ENCODE peak calls at places on chromosome 1, in four cellular contexts. One of them, this sample, is unnamed.

GRCh38 chr1:14679027-14679688 is 80.7 kb downstream of the KAZN start:
- DNase-seq in heart left ventricle: no peak
- DNase-seq in A549: no peak
- DNase-seq in pancreas: no peak
- DNase-seq in this sample: no peak

GRCh38 chr1:26848947-26849774 is 13.8 kb upstream of the SFN start:
- DNase-seq in A549: peak; percentile 84
- DNase-seq in heart left ventricle: no peak
- DNase-seq in pancreas: peak; percentile 55
- DNase-seq in this sample: peak; percentile 89

GRCh38 chr1:206105612-206106011 is 11.6 kb downstream of the AVPR1B start:
- DNase-seq in A549: no peak
- DNase-seq in pancreas: no peak
- DNase-seq in heart left ventricle: no peak
- DNase-seq in this sample: no peak

GRCh38 chr1:202942431-202942830 is 15.4 kb upstream of the KLHL12 start:
- DNase-seq in heart left ventricle: no peak
- DNase-seq in pancreas: no peak
- DNase-seq in A549: no peak
- DNase-seq in this sample: no peak

GRCh38 chr1:201648911-201649775 is 110.2 kb downstream of the NAV1 start:
- DNase-seq in A549: peak; percentile 47
- DNase-seq in pancreas: peak; percentile 56
- DNase-seq in heart left ventricle: no peak
- DNase-seq in this sample: peak; percentile 81

GRCh38 chr1:114032271-114033218 is 53.3 kb downstream of the OLFML3 start:
- DNase-seq in heart left ventricle: no peak
- DNase-seq in pancreas: no peak
- DNase-seq in A549: peak; percentile 28
- DNase-seq in this sample: no peak

GRCh38 chr1:116153692-116154031 is 42.5 kb downstream of the MAB21L3 start:
- DNase-seq in heart left ventricle: no peak
- DNase-seq in A549: no peak
- DNase-seq in pancreas: no peak
- DNase-seq in this sample: no peak

GRCh38 chr1:107477233-107477632 is 336.4 kb downstream of the NTNG1 start:
- DNase-seq in A549: no peak
- DNase-seq in heart left ventricle: no peak
- DNase-seq in pancreas: no peak
- DNase-seq in this sample: no peak

GRCh38 chr1:9316080-9316444 is 23.4 kb downstream of the SPSB1 start:
- DNase-seq in pancreas: peak; percentile 34
- DNase-seq in heart left ventricle: no peak
- DNase-seq in A549: no peak
- DNase-seq in this sample: no peak

GRCh38 chr1:115377411-115377810 is 39.4 kb upstream of the NGF start:
- DNase-seq in A549: no peak
- DNase-seq in pancreas: no peak
- DNase-seq in heart left ventricle: no peak
- DNase-seq in this sample: no peak

GRCh38 chr1:107572674-107573205 is 392.2 kb downstream of the VAV3 start:
- DNase-seq in pancreas: no peak
- DNase-seq in A549: no peak
- DNase-seq in heart left ventricle: no peak
- DNase-seq in this sample: no peak

GRCh38 chr1:51484591-51484990 is 34.5 kb downstream of the EPS15 start:
- DNase-seq in A549: no peak
- DNase-seq in pancreas: no peak
- DNase-seq in heart left ventricle: no peak
- DNase-seq in this sample: no peak

GRCh38 chr1:161390559-161390858 is 22.8 kb upstream of the CFAP126 start:
- DNase-seq in heart left ventricle: no peak
- DNase-seq in A549: no peak
- DNase-seq in pancreas: no peak
- DNase-seq in this sample: no peak

GRCh38 chr1:78577257-78578100 is 42.8 kb upstream of the IFI44L start:
- DNase-seq in A549: no peak
- DNase-seq in heart left ventricle: no peak
- DNase-seq in pancreas: no peak
- DNase-seq in this sample: no peak

GRCh38 chr1:23930861-23931471 is 17.8 kb upstream of the CNR2 start:
- DNase-seq in heart left ventricle: no peak
- DNase-seq in A549: no peak
- DNase-seq in pancreas: no peak
- DNase-seq in this sample: no peak

GRCh38 chr1:172177849-172178248 is 242.6 kb upstream of the C1orf105 start:
- DNase-seq in heart left ventricle: no peak
- DNase-seq in pancreas: no peak
- DNase-seq in A549: no peak
- DNase-seq in this sample: no peak

GRCh38 chr1:162709870-162710269 is 77.6 kb downstream of the DDR2 start:
- DNase-seq in A549: no peak
- DNase-seq in heart left ventricle: no peak
- DNase-seq in pancreas: no peak
- DNase-seq in this sample: no peak

GRCh38 chr1:21220815-21221214 is 44.1 kb upstream of the EIF4G3 start:
- DNase-seq in pancreas: no peak
- DNase-seq in heart left ventricle: no peak
- DNase-seq in A549: no peak
- DNase-seq in this sample: no peak

GRCh38 chr1:121558514-121558913 is 373.7 kb downstream of the SRGAP2C start:
- DNase-seq in pancreas: no peak
- DNase-seq in heart left ventricle: no peak
- DNase-seq in A549: no peak
- DNase-seq in this sample: no peak

GRCh38 chr1:27427836-27428315 is 35.5 kb downstream of the GPR3 start:
- DNase-seq in pancreas: no peak
- DNase-seq in A549: no peak
- DNase-seq in heart left ventricle: no peak
- DNase-seq in this sample: no peak

GRCh38 chr1:192378878-192379277 is 62.1 kb downstream of the RGS21 start:
- DNase-seq in A549: no peak
- DNase-seq in heart left ventricle: no peak
- DNase-seq in pancreas: no peak
- DNase-seq in this sample: no peak

GRCh38 chr1:37999434-38000232 is 5.7 kb downstream of the FHL3 start:
- DNase-seq in pancreas: no peak
- DNase-seq in A549: no peak
- DNase-seq in heart left ventricle: peak; percentile 80
- DNase-seq in this sample: peak; percentile 83

GRCh38 chr1:41482906-41483895 is 1.3 kb downstream of the EDN2 start:
- DNase-seq in heart left ventricle: peak; percentile 71
- DNase-seq in A549: no peak
- DNase-seq in pancreas: peak; percentile 38
- DNase-seq in this sample: peak; percentile 36

GRCh38 chr1:53587252-53587992 is 128.2 kb downstream of the DMRTB1 start:
- DNase-seq in heart left ventricle: peak; percentile 28
- DNase-seq in pancreas: no peak
- DNase-seq in A549: no peak
- DNase-seq in this sample: no peak

GRCh38 chr1:233343262-233343661 is 15.7 kb downstream of the MAP3K21 start:
- DNase-seq in heart left ventricle: no peak
- DNase-seq in A549: no peak
- DNase-seq in pancreas: peak; percentile 53
- DNase-seq in this sample: no peak

GRCh38 chr1:63909511-63909910 is 135.7 kb downstream of the ROR1 start:
- DNase-seq in pancreas: no peak
- DNase-seq in A549: no peak
- DNase-seq in heart left ventricle: no peak
- DNase-seq in this sample: no peak

GRCh38 chr1:62882161-62882560 is 98.2 kb downstream of the ATG4C start:
- DNase-seq in A549: no peak
- DNase-seq in pancreas: no peak
- DNase-seq in heart left ventricle: no peak
- DNase-seq in this sample: no peak

GRCh38 chr1:45669859-45670655 is 16.3 kb downstream of the GPBP1L1 start:
- DNase-seq in heart left ventricle: no peak
- DNase-seq in pancreas: no peak
- DNase-seq in A549: no peak
- DNase-seq in this sample: no peak

GRCh38 chr1:8787218-8787617 is 30.2 kb downstream of the RERE start:
- DNase-seq in pancreas: no peak
- DNase-seq in A549: no peak
- DNase-seq in heart left ventricle: no peak
- DNase-seq in this sample: no peak

GRCh38 chr1:178033019-178033418 is 60.9 kb upstream of the RASAL2 start:
- DNase-seq in pancreas: no peak
- DNase-seq in heart left ventricle: no peak
- DNase-seq in A549: no peak
- DNase-seq in this sample: no peak

GRCh38 chr1:225888289-225888897 is 553 bp downstream of the LEFTY1 start:
- DNase-seq in A549: no peak
- DNase-seq in heart left ventricle: no peak
- DNase-seq in pancreas: no peak
- DNase-seq in this sample: no peak

GRCh38 chr1:211830055-211830329 is 571 bp downstream of the LPGAT1 start:
- DNase-seq in heart left ventricle: no peak
- DNase-seq in pancreas: no peak
- DNase-seq in A549: no peak
- DNase-seq in this sample: no peak

DNA sequence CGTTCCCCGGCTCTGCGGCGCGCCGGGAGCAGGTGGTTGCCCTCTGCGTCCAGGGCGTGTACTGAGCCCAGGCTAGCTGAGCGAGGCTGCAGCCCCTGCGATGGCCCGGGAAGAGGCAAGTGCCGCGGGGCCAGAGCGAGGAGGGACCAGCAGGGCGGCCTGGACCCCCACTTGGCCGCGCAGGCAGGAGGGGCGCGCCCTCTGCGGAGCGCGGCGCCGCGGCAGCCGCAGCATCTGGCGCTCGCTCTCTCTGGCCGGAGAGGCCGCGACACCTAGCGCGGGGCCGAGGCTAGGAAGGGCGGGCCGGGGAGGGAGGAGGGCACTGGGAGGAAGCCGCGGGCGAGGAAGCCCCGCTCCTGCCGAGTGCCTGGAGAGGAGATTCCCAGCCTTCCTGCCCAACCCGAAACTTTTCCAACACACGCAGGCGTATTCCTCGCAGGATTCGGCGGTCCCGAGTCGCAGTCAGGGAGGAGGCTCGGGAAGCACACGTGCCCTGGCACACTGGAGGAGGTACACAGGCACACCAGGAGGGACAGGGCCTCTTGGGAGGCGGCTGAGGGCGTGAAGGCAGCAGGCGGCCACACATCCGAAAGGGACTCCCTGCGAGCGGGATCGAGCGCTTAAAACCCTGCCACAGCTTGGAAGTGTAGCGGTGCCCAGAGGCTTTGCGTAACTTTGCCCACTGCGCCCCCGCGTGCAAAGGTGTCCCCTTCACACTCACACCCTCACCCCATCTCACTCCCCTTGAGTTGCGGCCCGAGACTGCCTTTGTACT is 4.8 kb upstream of the PROX1 start:
- DNase-seq in A549: no peak
- DNase-seq in heart left ventricle: peak; percentile 70
- DNase-seq in pancreas: peak; percentile 68
- DNase-seq in this sample: peak; percentile 73
- H3K4me3 ChIP-seq in A549: peak overlapping the region; percentile 47
- H3K4me3 ChIP-seq in heart left ventricle: peak overlapping the region; percentile 40
- H3K4me3 ChIP-seq in pancreas: peak overlapping the region; percentile 45
- H3K4me3 ChIP-seq in this sample: no peak overlapping the region

GRCh38 chr1:154945160-154945961 is 8.8 kb upstream of the PMVK start:
- DNase-seq in heart left ventricle: no peak
- DNase-seq in A549: no peak
- DNase-seq in pancreas: no peak
- DNase-seq in this sample: no peak

GRCh38 chr1:154945962-154946850 is 9.7 kb upstream of the PMVK start:
- DNase-seq in heart left ventricle: no peak
- DNase-seq in A549: no peak
- DNase-seq in pancreas: no peak
- DNase-seq in this sample: no peak

GRCh38 chr1:154941332-154941995 is 4.9 kb upstream of the PMVK start:
- DNase-seq in heart left ventricle: peak; percentile 42
- DNase-seq in A549: no peak
- DNase-seq in pancreas: peak; percentile 71
- DNase-seq in this sample: no peak

GRCh38 chr1:154944422-154945159 is 8.1 kb upstream of the PMVK start:
- DNase-seq in A549: no peak
- DNase-seq in pancreas: no peak
- DNase-seq in heart left ventricle: no peak
- DNase-seq in this sample: no peak

GRCh38 chr1:154943649-154944421 is 7.3 kb upstream of the PMVK start:
- DNase-seq in A549: peak; percentile 70
- DNase-seq in heart left ventricle: no peak
- DNase-seq in pancreas: no peak
- DNase-seq in this sample: no peak
- H3K4me3 ChIP-seq in A549: no peak overlapping the region
- H3K4me3 ChIP-seq in heart left ventricle: no peak overlapping the region
- H3K4me3 ChIP-seq in pancreas: no peak overlapping the region
- H3K4me3 ChIP-seq in this sample: no peak overlapping the region

DNA sequence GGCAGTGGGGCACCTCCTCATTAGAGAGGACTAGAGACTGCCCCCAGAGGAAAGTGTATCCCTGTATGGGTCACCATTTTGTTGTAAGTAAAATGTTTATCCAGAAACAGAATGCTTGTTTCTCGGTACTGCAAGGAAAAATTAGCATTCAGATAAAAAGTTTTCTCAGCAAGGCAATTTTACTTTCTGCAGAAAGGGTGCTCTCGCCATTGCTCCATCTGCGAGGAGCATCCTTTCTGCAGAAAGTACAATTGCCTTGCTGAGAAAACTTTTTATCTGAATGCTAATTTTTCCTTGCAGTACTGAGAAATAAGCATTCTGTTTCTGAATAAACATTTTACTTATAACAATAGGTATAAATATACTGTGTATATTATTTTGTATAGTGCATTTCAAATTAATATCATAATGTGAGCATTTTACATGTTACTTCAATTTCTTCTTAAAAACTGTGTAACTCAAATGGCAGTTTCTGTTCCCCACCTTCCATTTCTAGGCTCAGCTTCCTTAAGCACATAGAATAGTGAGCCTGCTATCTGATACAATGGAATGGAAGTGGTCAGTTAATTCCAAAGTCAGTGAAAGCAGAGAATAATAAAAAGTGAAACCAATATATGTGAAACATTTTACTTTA is 76.5 kb upstream of the DESI2 start:
- DNase-seq in pancreas: no peak
- DNase-seq in heart left ventricle: no peak
- DNase-seq in A549: no peak
- DNase-seq in this sample: no peak
- H3K4me3 ChIP-seq in pancreas: no peak overlapping the region
- H3K4me3 ChIP-seq in heart left ventricle: no peak overlapping the region
- H3K4me3 ChIP-seq in A549: no peak overlapping the region
- H3K4me3 ChIP-seq in this sample: no peak overlapping the region

GRCh38 chr1:112141301-112141700 is 151.8 kb upstream of the KCND3 start:
- DNase-seq in A549: no peak
- DNase-seq in pancreas: no peak
- DNase-seq in heart left ventricle: no peak
- DNase-seq in this sample: no peak

GRCh38 chr1:112144738-112145426 is 155.4 kb upstream of the KCND3 start:
- DNase-seq in heart left ventricle: no peak
- DNase-seq in A549: no peak
- DNase-seq in pancreas: no peak
- DNase-seq in this sample: no peak

GRCh38 chr1:112143871-112144441 is 154.5 kb upstream of the KCND3 start:
- DNase-seq in heart left ventricle: no peak
- DNase-seq in pancreas: no peak
- DNase-seq in A549: no peak
- DNase-seq in this sample: no peak

GRCh38 chr1:112140743-112141142 is 151.3 kb upstream of the KCND3 start:
- DNase-seq in heart left ventricle: no peak
- DNase-seq in A549: no peak
- DNase-seq in pancreas: no peak
- DNase-seq in this sample: no peak

GRCh38 chr1:112141923-112142322 is 152.5 kb upstream of the KCND3 start:
- DNase-seq in A549: no peak
- DNase-seq in pancreas: no peak
- DNase-seq in heart left ventricle: no peak
- DNase-seq in this sample: no peak
- H3K4me3 ChIP-seq in A549: no peak overlapping the region
- H3K4me3 ChIP-seq in pancreas: no peak overlapping the region
- H3K4me3 ChIP-seq in heart left ventricle: no peak overlapping the region
- H3K4me3 ChIP-seq in this sample: no peak overlapping the region